ENCODE peak calls at places on chromosomes 4 and X, in ten cellular contexts. B, P, G, S, E, W, N, Z, V and I are unnamed samples.

GRCh38 chrX:149493567-149494562 is 11.2 kb downstream of the IDS start:
- DNase-seq in S (no peak), E (no peak), B (no peak), G (peak), Z (no peak), N (no peak), W (no peak), P (no peak), V (no peak), I (no peak)

GRCh38 chr4:3512719-3513118 is 19.5 kb downstream of the LRPAP1 start:
- DNase-seq in B (no peak), P (no peak), N (no peak), W (no peak), V (no peak), S (no peak), Z (no peak), G (no peak), E (no peak), I (no peak)

GRCh38 chr4:97720869-97721432 is 422.3 kb downstream of the STPG2 start:
- DNase-seq in V (no peak), N (no peak), G (peak), E (peak), S (no peak), Z (no peak), P (peak), B (no peak), W (no peak), I (no peak)

GRCh38 chr4:123599920-123600394 is 203.4 kb downstream of the SPRY1 start:
- DNase-seq in V (no peak), P (peak), B (peak), E (no peak), S (peak), W (no peak), G (peak), Z (peak), N (peak), I (no peak)

GRCh38 chr4:86968477-86969015 is 33.7 kb downstream of the AFF1 start:
- DNase-seq in W (no peak), B (no peak), G (no peak), N (no peak), E (no peak), S (no peak), V (no peak), Z (no peak), P (peak), I (no peak)

GRCh38 chr4:164956766-164957643 is 20.5 kb downstream of the TRIM61 start:
- DNase-seq in E (no peak), B (peak), N (peak), S (peak), Z (peak), W (peak), V (no peak), G (peak), P (peak), I (peak)

GRCh38 chr4:107629318-107629717 is 90.7 kb downstream of the PAPSS1 start:
- DNase-seq in N (no peak), V (no peak), W (no peak), E (no peak), Z (no peak), B (no peak), G (no peak), S (no peak), P (no peak), I (no peak)

GRCh38 chrX:48505481-48505880 is 3.3 kb upstream of the PORCN start:
- DNase-seq in S (peak), B (no peak), W (no peak), Z (no peak), E (no peak), G (no peak), N (no peak), P (no peak), V (no peak), I (no peak)

GRCh38 chrX:19535481-19535880 is 20.2 kb upstream of the MAP3K15 start:
- DNase-seq in S (peak), P (peak), N (no peak), V (peak), E (no peak), G (peak), Z (no peak), W (no peak), B (no peak), I (no peak)

GRCh38 chrX:123475068-123475724 is 257.7 kb downstream of the THOC2 start:
- DNase-seq in P (no peak), Z (no peak), V (no peak), B (no peak), W (no peak), E (no peak), N (no peak), S (no peak), G (peak), I (no peak)

GRCh38 chr4:111283066-111283677 is 660.3 kb upstream of the PITX2 start:
- DNase-seq in N (peak), V (peak), B (peak), S (peak), W (peak), E (peak), P (peak), G (peak), Z (no peak), I (peak)

GRCh38 chr4:176769519-176769918 is 23.2 kb downstream of the VEGFC start:
- DNase-seq in V (peak), W (no peak), S (no peak), B (no peak), N (no peak), E (no peak), Z (no peak), P (peak), G (peak), I (no peak)

DNA sequence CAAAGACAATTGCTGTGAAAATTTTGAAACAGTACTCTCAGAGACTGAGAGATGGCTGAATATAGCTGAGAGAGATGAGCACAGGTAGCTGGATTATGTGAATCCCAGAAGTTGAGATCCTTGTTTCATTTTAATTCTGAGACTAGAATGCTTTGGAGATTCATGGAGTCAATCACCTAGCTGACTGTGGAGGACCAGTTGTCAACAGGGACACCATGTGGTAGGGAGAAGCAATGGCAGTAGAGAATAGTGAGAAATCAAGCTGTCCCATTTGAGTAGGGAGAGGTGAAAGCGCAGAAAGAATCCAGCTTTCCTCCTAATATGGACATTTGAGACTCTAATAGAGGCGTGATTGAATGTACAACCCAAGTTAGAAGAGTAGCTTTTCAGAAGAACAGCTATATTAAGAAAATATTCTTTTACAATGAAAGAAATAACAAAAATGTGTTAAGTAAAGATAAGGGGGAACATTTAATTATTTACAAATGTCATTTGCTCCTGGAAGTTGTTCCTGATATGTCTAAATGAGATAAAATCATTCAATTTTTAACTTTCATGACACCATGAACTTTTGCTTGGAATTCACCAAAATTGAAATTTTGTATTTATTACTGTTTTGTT is 30.3 kb upstream of the GLRB start:
- DNase-seq in W (no peak), B (no peak), V (peak), E (peak), G (peak), P (peak), Z (peak), S (peak), N (no peak), I (no peak)
- TF ChIP-seq CTCF in W (no peak), B (peak), V (peak), E (peak), G (peak), P (peak), Z (peak), S (peak), N (peak), I (peak)

DNA sequence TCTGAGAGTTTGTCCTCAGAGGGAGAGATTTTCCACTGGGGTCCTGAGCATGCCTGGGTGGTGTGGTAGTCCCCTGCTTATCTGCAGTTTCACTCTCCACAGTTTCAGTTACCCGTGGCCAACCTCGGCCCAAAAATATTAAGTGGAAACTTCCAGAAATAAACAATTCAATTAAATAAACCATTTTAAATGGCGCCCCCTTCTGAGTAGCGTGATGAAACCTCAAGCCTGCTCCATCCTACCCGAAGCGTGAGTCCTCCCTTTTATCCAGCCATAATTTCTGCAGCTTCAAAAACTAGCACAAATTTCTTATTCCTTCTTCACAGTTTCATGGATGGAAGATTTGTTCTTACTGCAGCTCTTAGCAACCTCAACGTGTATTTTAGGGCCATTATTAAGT is 26.7 kb downstream of the PNMA6E start:
- DNase-seq in V (no peak), G (no peak), N (no peak), W (no peak), Z (no peak), B (no peak), E (no peak), P (peak), S (no peak), I (no peak)
- TF ChIP-seq CTCF in V (no peak), G (no peak), N (no peak), W (no peak), Z (no peak), B (no peak), E (peak), P (peak), S (no peak), I (no peak)

DNA sequence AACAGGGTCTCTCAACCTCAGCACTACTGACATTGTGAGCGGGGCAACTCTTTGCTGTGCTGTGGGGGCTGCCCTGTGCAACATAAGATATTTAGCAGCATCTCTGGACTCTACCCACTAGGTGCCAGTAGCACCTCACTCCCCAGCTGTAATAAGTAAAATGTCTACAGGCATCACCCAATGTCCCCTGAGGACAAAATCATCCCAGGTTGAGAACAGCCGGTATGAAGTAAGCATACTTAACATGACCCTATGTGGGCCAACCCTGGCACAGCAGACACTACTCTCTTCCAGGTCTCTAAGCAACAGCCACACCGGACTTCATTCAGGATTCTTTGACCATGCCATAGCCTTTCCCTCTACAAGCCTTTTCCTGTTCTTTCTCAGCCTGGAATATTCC is 10.5 kb upstream of the MGST2 start:
- DNase-seq in W (no peak), N (peak), Z (no peak), B (no peak), S (peak), P (peak), V (peak), E (no peak), G (peak), I (no peak)
- TF ChIP-seq CTCF in W (no peak), N (no peak), Z (no peak), B (peak), S (peak), P (peak), V (peak), E (peak), G (peak), I (no peak)

GRCh38 chr4:119081542-119081859 is 54.1 kb upstream of the MYOZ2 start:
- DNase-seq in N (no peak), Z (no peak), G (no peak), S (no peak), W (no peak), B (no peak), E (no peak), P (no peak), V (no peak), I (no peak)
- TF ChIP-seq CTCF in N (no peak), Z (no peak), G (no peak), S (no peak), W (no peak), B (no peak), E (no peak), P (no peak), V (no peak), I (no peak)

GRCh38 chr4:133467290-133467947 is 318.3 kb downstream of the PCDH10 start:
- DNase-seq in P (no peak), N (no peak), Z (no peak), S (no peak), V (no peak), W (no peak), B (no peak), G (no peak), E (no peak), I (no peak)

GRCh38 chr4:133464311-133464710 is 315.2 kb downstream of the PCDH10 start:
- DNase-seq in E (no peak), G (no peak), B (no peak), N (no peak), W (no peak), Z (no peak), V (no peak), S (no peak), P (peak), I (no peak)

GRCh38 chr4:133465022-133465421 is 315.9 kb downstream of the PCDH10 start:
- DNase-seq in E (no peak), N (no peak), Z (no peak), G (no peak), B (no peak), P (no peak), V (no peak), W (no peak), S (no peak), I (no peak)
- TF ChIP-seq CTCF in E (no peak), N (no peak), Z (no peak), G (no peak), B (no peak), P (no peak), V (no peak), W (no peak), S (no peak), I (no peak)

DNA sequence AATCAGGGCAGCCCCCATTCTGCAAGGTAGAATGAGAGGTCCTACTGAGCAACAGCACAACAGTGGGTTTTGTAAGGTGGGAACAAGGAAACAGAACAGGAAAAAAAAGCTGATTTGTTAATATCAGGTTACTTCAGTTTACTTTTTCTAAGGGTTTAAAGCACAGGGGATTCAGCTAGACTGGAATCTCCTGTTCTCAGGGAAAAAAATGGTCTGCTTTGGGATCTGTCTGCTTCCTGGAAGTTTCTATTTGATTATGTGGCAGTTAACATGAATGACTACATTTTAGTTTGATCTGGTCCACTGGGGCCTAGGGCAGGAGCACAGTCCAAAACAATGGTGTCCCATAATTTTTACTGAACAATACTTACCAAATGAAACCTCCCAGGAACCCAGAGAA is 104.6 kb downstream of the FBXW7 start:
- DNase-seq in P (no peak), Z (no peak), W (no peak), S (no peak), V (no peak), B (no peak), E (no peak), N (no peak), G (no peak), I (no peak)
- TF ChIP-seq CTCF in P (no peak), Z (no peak), W (no peak), S (no peak), V (no peak), B (no peak), E (no peak), N (no peak), G (no peak), I (no peak)

GRCh38 chr4:104524591-104524990 is 29.9 kb upstream of the CXXC4 start:
- DNase-seq in V (no peak), E (no peak), B (no peak), Z (no peak), W (no peak), G (peak), N (no peak), P (peak), S (no peak), I (no peak)

GRCh38 chr4:104516884-104517283 is 22.2 kb upstream of the CXXC4 start:
- DNase-seq in N (no peak), E (no peak), S (no peak), W (no peak), Z (no peak), G (no peak), P (no peak), B (no peak), V (no peak), I (no peak)

GRCh38 chr4:104524026-104524425 is 29.3 kb upstream of the CXXC4 start:
- DNase-seq in P (no peak), B (no peak), S (no peak), G (no peak), N (no peak), V (no peak), E (no peak), Z (no peak), W (no peak), I (no peak)

DNA sequence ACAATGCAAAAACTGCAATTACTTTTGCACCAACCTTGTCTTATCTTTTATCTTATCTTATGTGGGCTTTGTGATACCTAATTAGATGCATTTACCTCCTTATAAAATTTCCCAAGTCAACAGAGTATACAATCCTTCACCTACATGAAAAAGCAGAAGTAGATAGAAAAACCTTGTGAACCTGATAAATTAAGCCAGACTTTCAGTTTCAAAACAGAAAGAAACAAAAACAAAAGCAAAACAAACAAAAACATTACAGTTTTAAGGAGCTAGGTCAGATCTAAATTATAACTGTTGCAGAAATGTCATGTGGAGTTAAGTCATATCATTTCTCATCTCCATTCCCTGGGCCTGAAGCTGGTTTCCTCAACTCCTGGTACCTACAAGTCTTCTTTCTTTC is 24.9 kb upstream of the CXXC4 start:
- DNase-seq in Z (no peak), W (no peak), E (no peak), S (no peak), B (no peak), N (no peak), V (no peak), P (no peak), G (no peak), I (no peak)
- TF ChIP-seq CTCF in Z (no peak), W (no peak), E (no peak), S (no peak), B (no peak), N (no peak), V (no peak), P (no peak), G (no peak), I (no peak)